ENCODE peak calls at places on chromosomes 5 and 9, in nine cellular contexts. W is T follicular helper cell, S is fibroblast of mammary gland, T is NCI-H345, B is AG09319, N is AG09309, C is iris pigment epithelial cell, U is cardiac fibroblast, R is GDM1. P is an unnamed sample.

GRCh38 chr9:6224393-6225154 is 9.0 kb downstream of the IL33 start:
- DNase-seq in W (no peak), S (no peak), T (no peak), B (no peak), N (no peak), C (no peak), U (peak; percentile 62), R (no peak), P (no peak)

GRCh38 chr9:113922160-113922559 is 46.1 kb downstream of the ZNF618 start:
- DNase-seq in W (no peak), S (no peak), T (no peak), B (no peak), N (no peak), C (peak; percentile 35), U (no peak), R (no peak), P (no peak)

GRCh38 chr5:76831108-76831447 is 12.2 kb downstream of the F2RL1 start:
- DNase-seq in W (no peak), S (peak; percentile 35), T (no peak), B (no peak), N (peak; percentile 29), C (peak; percentile 73), U (peak; percentile 80), R (no peak), P (no peak)

GRCh38 chr9:114196117-114196516 is 40.8 kb downstream of the COL27A1 start:
- DNase-seq in W (no peak), S (no peak), T (no peak), B (no peak), N (no peak), C (no peak), U (no peak), R (no peak), P (no peak)

GRCh38 chr9:136157477-136158265 is 39.0 kb upstream of the TMEM250 start:
- DNase-seq in W (no peak), S (no peak), T (no peak), B (no peak), N (no peak), C (no peak), U (peak; percentile 11), R (no peak), P (no peak)

GRCh38 chr9:83701769-83702168 is 6.0 kb downstream of the UBQLN1 start:
- DNase-seq in W (no peak), S (peak; percentile 84), T (no peak), B (no peak), N (peak; percentile 59), C (peak; percentile 93), U (peak; percentile 52), R (no peak), P (peak; percentile 18)

GRCh38 chr9:22469928-22470544 is 23.4 kb downstream of the DMRTA1 start:
- DNase-seq in W (no peak), S (peak; percentile 44), T (peak; percentile 69), B (no peak), N (no peak), C (peak; percentile 39), U (peak; percentile 29), R (no peak), P (peak; percentile 3)

GRCh38 chr5:44875661-44876250 is 67.0 kb downstream of the MRPS30 start:
- DNase-seq in W (no peak), S (peak; percentile 78), T (no peak), B (no peak), N (no peak), C (peak; percentile 65), U (no peak), R (no peak), P (no peak)

GRCh38 chr9:135255843-135256567 is 168.5 kb downstream of the OLFM1 start:
- DNase-seq in W (no peak), S (no peak), T (no peak), B (no peak), N (no peak), C (no peak), U (no peak), R (no peak), P (no peak)

GRCh38 chr5:119527346-119527745 is 75.0 kb downstream of the HSD17B4 start:
- DNase-seq in W (no peak), S (peak; percentile 7), T (no peak), B (no peak), N (no peak), C (peak; percentile 75), U (no peak), R (no peak), P (no peak)

GRCh38 chr5:170552486-170553122 is 48.8 kb downstream of the KCNIP1 start:
- DNase-seq in W (no peak), S (peak; percentile 82), T (no peak), B (no peak), N (no peak), C (peak; percentile 92), U (peak; percentile 90), R (peak; percentile 90), P (peak; percentile 76)

GRCh38 chr5:173645437-173645807 is 29.0 kb upstream of the BOD1 start:
- DNase-seq in W (no peak), S (no peak), T (no peak), B (no peak), N (no peak), C (peak; percentile 45), U (peak; percentile 52), R (no peak), P (no peak)

GRCh38 chr5:106397700-106398099 is 1273.0 kb downstream of the EFNA5 start:
- DNase-seq in W (no peak), S (peak; percentile 90), T (no peak), B (peak; percentile 35), N (peak; percentile 63), C (peak; percentile 98), U (peak; percentile 67), R (no peak), P (peak; percentile 93)

GRCh38 chr9:136695435-136695895 is 8.2 kb upstream of the AGPAT2 start:
- DNase-seq in W (no peak), S (no peak), T (peak; percentile 95), B (no peak), N (no peak), C (no peak), U (no peak), R (no peak), P (no peak)

GRCh38 chr5:179060116-179061008 is at the start of gene ZNF354C:
- DNase-seq in W (peak; percentile 78), S (peak; percentile 88), T (peak; percentile 33), B (peak; percentile 52), N (peak; percentile 33), C (peak; percentile 95), U (peak; percentile 92), R (no peak), P (peak; percentile 77)

GRCh38 chr9:123614503-123615258 is 258.7 kb downstream of the CRB2 start:
- DNase-seq in W (no peak), S (no peak), T (peak; percentile 24), B (no peak), N (no peak), C (no peak), U (no peak), R (no peak), P (no peak)

GRCh38 chr5:74616236-74617146 is 24.0 kb downstream of the ENC1 start:
- DNase-seq in W (no peak), S (no peak), T (no peak), B (no peak), N (no peak), C (no peak), U (no peak), R (no peak), P (no peak)

GRCh38 chr9:135512904-135513303 is 8.3 kb upstream of the LCN1 start:
- DNase-seq in W (no peak), S (no peak), T (no peak), B (no peak), N (no peak), C (no peak), U (peak; percentile 54), R (no peak), P (no peak)

GRCh38 chr9:87681271-87682061 is 44.5 kb upstream of the CTSL start:
- DNase-seq in W (no peak), S (no peak), T (no peak), B (no peak), N (no peak), C (no peak), U (no peak), R (no peak), P (no peak)

GRCh38 chr9:121713400-121714070 is 62.1 kb downstream of the DAB2IP start:
- DNase-seq in W (no peak), S (no peak), T (no peak), B (no peak), N (no peak), C (no peak), U (no peak), R (no peak), P (no peak)

GRCh38 chr9:125825762-125826161 is 78.6 kb downstream of the PBX3 start:
- DNase-seq in W (no peak), S (no peak), T (no peak), B (no peak), N (no peak), C (no peak), U (no peak), R (no peak), P (no peak)

GRCh38 chr5:81506900-81507588 is 113.1 kb upstream of the ACOT12 start:
- DNase-seq in W (no peak), S (peak; percentile 93), T (peak; percentile 39), B (peak; percentile 75), N (peak; percentile 78), C (peak; percentile 93), U (peak; percentile 95), R (peak; percentile 76), P (peak; percentile 64)

GRCh38 chr9:1042466-1042865 is 7.7 kb upstream of the DMRT2 start:
- DNase-seq in W (no peak), S (no peak), T (peak; percentile 11), B (no peak), N (no peak), C (no peak), U (no peak), R (no peak), P (no peak)

GRCh38 chr5:150486402-150487198 is 21.3 kb upstream of the NDST1 start:
- DNase-seq in W (no peak), S (peak; percentile 35), T (peak; percentile 62), B (no peak), N (no peak), C (peak; percentile 46), U (peak; percentile 57), R (peak; percentile 47), P (no peak)

GRCh38 chr9:97390791-97391406 is 21.0 kb upstream of the TDRD7 start:
- DNase-seq in W (no peak), S (no peak), T (no peak), B (no peak), N (no peak), C (no peak), U (no peak), R (no peak), P (no peak)

GRCh38 chr5:54868511-54869483 is 116.6 kb downstream of the ESM1 start:
- DNase-seq in W (no peak), S (no peak), T (no peak), B (no peak), N (no peak), C (no peak), U (no peak), R (no peak), P (no peak)

GRCh38 chr9:136625101-136626065 is 37.3 kb upstream of the EGFL7 start:
- DNase-seq in W (no peak), S (peak; percentile 51), T (peak; percentile 24), B (no peak), N (no peak), C (peak; percentile 36), U (peak; percentile 86), R (no peak), P (no peak)

GRCh38 chr9:133995012-133995896 is 3.1 kb upstream of the VAV2 start:
- DNase-seq in W (no peak), S (no peak), T (peak; percentile 37), B (no peak), N (no peak), C (peak; percentile 26), U (no peak), R (no peak), P (no peak)

GRCh38 chr9:136143215-136144001 is 24.7 kb upstream of the TMEM250 start:
- DNase-seq in W (no peak), S (peak; percentile 29), T (peak; percentile 72), B (no peak), N (no peak), C (peak; percentile 34), U (peak; percentile 33), R (no peak), P (no peak)

GRCh38 chr9:15837079-15837679 is 284.3 kb downstream of the CCDC171 start:
- DNase-seq in W (no peak), S (peak; percentile 71), T (peak; percentile 66), B (peak; percentile 12), N (peak; percentile 17), C (peak; percentile 60), U (peak; percentile 76), R (peak; percentile 10), P (peak; percentile 5)

GRCh38 chr5:53825016-53825415 is 264.6 kb downstream of the NDUFS4 start:
- DNase-seq in W (no peak), S (no peak), T (no peak), B (no peak), N (no peak), C (no peak), U (no peak), R (no peak), P (no peak)